ENCODE peak calls at places on chromosome 2, in four cellular contexts. Z, F, G and I are unnamed samples.

GRCh38 chr2:157052685-157053224 is 204.8 kb upstream of the GALNT5 start:
- DNase-seq in Z (no peak), F (no peak), G (no peak), I (peak; percentile 79)

GRCh38 chr2:134258684-134259408 is 5.0 kb downstream of the MGAT5 start:
- DNase-seq in Z (no peak), F (peak; percentile 48), G (no peak), I (no peak)

GRCh38 chr2:147511491-147511948 is 333.3 kb upstream of the ACVR2A start:
- DNase-seq in Z (peak; percentile 29), F (peak; percentile 42), G (no peak), I (no peak)

GRCh38 chr2:148519013-148519412 is 125.5 kb upstream of the EPC2 start:
- DNase-seq in Z (no peak), F (no peak), G (no peak), I (no peak)

GRCh38 chr2:41806286-41806685 is 241.5 kb upstream of the PKDCC start:
- DNase-seq in Z (no peak), F (no peak), G (no peak), I (no peak)

GRCh38 chr2:120221616-120222015 is 1.6 kb downstream of the TMEM185B start:
- DNase-seq in Z (no peak), F (no peak), G (no peak), I (no peak)

GRCh38 chr2:231410293-231411004 is 14.9 kb downstream of the B3GNT7 start:
- DNase-seq in Z (no peak), F (no peak), G (no peak), I (no peak)

GRCh38 chr2:36507408-36507812 is 90.6 kb downstream of the FEZ2 start:
- DNase-seq in Z (no peak), F (peak; percentile 58), G (no peak), I (peak; percentile 73)

GRCh38 chr2:191559569-191559968 is 118.4 kb upstream of the NABP1 start:
- DNase-seq in Z (no peak), F (no peak), G (no peak), I (no peak)

GRCh38 chr2:229314117-229314516 is 43.0 kb upstream of the PID1 start:
- DNase-seq in Z (no peak), F (no peak), G (no peak), I (no peak)

GRCh38 chr2:146992057-146992456 is 852.8 kb upstream of the ACVR2A start:
- DNase-seq in Z (no peak), F (no peak), G (no peak), I (peak; percentile 41)

GRCh38 chr2:46175409-46175808 is 121.8 kb upstream of the EPAS1 start:
- DNase-seq in Z (no peak), F (no peak), G (no peak), I (peak; percentile 48)

GRCh38 chr2:152243723-152244122 is 68.2 kb upstream of the STAM2 start:
- DNase-seq in Z (no peak), F (no peak), G (no peak), I (peak; percentile 3)

GRCh38 chr2:4914551-4914950 is 777.6 kb upstream of the SOX11 start:
- DNase-seq in Z (peak; percentile 30), F (no peak), G (no peak), I (peak; percentile 67)

GRCh38 chr2:128362889-128363228 is 44.2 kb upstream of the HS6ST1 start:
- DNase-seq in Z (peak; percentile 22), F (no peak), G (no peak), I (peak; percentile 68)

GRCh38 chr2:105641389-105641811 is 103.3 kb upstream of the NCK2 start:
- DNase-seq in Z (no peak), F (no peak), G (peak; percentile 87), I (no peak)

GRCh38 chr2:217325251-217325650 is 465.4 kb upstream of the TNP1 start:
- DNase-seq in Z (no peak), F (no peak), G (no peak), I (no peak)

GRCh38 chr2:57936216-57936615 is 110.4 kb upstream of the VRK2 start:
- DNase-seq in Z (no peak), F (no peak), G (no peak), I (no peak)

GRCh38 chr2:170371231-170371630 is 193.3 kb downstream of the MYO3B start:
- DNase-seq in Z (no peak), F (no peak), G (no peak), I (no peak)

GRCh38 chr2:79750321-79750720 is 237.5 kb downstream of the CTNNA2 start:
- DNase-seq in Z (no peak), F (no peak), G (no peak), I (no peak)

DNA sequence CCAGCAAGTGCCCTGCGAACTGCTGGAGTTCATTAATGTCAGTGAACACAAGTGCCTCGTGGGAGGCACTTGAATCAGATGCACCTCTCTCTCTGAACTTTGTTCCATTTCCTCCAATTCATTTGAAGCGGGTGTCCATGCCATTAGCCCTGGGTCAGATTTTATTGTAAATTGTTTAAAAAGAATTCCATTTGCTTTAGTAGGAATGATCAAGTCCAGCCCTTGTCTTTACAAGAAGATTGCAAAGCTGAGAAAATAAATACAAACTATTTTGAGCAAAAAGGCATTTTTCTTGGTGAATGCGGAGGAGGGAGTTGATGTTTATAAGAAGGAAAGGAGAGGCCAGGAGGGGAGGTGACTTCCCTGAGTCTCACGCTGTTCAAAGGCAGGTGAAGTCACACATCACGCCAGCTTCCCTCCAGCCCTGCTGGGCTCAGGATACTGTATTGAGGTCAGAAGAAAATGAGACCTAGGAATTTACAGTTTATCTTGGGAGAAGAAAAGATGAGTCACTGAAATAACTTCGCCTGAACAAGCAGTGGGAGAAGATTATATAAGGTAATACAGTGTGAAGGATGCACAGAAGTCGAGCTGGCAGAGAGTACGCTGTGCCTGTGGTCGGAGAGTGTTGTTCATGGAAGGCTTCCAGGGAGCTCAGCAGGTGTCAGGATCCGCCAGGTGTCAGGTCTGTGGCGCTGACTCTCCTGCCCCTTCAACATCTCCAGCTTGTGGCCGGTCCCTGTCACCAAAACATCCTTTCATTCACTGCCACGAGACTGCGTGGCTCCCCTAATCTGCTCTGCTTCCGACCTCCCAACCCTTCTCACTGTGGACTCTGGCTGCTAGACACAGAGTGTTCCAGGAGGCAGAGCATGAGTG is 36.5 kb downstream of the EFR3B start:
- DNase-seq in Z (no peak), F (peak; percentile 35), G (no peak), I (peak; percentile 89)
- H3K4me3 ChIP-seq in Z (no peak overlapping the region), F (no peak overlapping the region), G (peak overlapping the region; percentile 20), I (no peak overlapping the region)

DNA sequence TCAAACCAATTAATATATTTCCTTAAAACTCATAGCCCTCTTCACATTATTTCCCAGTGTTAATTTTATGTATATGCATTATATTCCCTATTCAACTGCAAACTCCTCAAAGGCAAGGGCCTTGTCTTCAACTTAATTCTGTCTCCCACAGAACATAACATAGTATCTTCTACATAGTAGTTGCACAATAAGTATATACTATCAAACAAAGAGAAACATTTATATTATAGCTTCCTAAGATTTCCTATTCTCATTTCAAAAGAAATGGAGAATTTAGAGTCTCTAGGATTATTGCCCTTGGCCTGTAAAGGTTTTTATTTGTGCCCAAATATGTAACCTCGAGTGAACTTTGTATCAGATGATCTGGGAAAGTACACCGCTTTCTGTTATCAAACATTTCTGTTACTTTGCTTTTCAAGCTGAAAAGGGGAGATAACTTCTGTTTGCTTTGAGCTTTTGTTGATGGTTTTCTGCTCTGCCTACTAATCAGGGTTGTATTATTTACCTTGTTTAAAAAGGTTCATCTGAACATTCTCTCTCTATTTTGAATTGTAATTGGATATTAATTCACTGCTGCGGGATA is 79.2 kb downstream of the XRCC5 start:
- DNase-seq in Z (no peak), F (no peak), G (no peak), I (no peak)
- H3K4me3 ChIP-seq in Z (no peak overlapping the region), F (no peak overlapping the region), G (no peak overlapping the region), I (no peak overlapping the region)

DNA sequence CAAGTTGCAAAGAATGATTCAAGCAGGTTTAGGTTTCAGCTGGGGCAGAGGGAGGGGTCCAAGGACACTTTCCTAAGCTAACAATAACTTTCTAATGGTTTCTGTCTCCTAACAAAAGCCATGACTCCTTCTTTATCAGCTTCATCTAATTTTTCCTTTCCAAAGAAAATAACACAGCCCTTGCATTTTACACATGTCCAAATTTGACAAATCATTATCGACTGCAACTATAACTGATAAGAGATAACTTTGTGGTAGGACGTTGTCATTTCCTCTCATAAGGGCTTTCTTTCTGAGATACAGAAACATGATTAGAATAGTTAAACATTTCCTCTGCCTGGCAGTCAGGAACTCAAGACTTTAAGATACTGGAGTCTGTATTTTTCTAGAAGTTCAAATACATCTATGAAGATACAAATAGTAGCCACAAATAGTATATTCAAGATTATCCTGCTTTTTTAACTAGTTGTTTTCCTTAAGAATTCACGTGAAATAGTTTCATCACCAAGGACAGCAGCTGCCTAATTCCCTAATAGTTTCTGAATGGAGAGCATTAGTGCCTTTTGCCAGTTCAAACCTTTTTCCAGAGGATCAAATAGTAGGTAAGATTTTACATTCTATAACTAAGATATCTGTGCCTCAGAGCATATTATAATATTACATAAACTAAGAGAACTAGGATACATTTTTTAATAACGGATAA is 263.2 kb downstream of the EXOC6B start:
- DNase-seq in Z (no peak), F (no peak), G (no peak), I (peak; percentile 42)
- H3K4me3 ChIP-seq in Z (no peak overlapping the region), F (no peak overlapping the region), G (no peak overlapping the region), I (no peak overlapping the region)

DNA sequence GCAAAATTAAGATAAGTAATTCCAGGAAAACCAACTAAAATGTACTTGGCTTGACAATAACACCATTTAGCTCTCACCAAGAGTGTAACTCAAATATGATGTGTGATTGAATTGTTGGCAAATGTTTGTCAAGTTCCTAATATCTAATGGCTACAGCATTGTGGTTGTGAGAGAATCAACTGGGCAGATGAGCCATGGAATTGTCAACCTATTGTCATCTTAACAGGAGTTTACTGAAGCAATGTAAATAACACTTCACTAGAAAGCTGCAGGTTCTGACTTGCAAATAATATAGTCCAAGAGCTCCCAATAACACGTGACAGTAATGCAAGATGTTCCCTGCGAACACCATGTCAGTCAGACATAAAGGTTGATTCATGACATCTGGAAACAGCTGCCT is 495.2 kb upstream of the MEIS1 start:
- DNase-seq in Z (no peak), F (no peak), G (no peak), I (no peak)
- H3K4me3 ChIP-seq in Z (no peak overlapping the region), F (no peak overlapping the region), G (no peak overlapping the region), I (no peak overlapping the region)

GRCh38 chr2:54053830-54054229 is 61.6 kb upstream of the ACYP2 start:
- DNase-seq in Z (no peak), F (no peak), G (no peak), I (no peak)
- H3K4me3 ChIP-seq in Z (no peak overlapping the region), F (no peak overlapping the region), G (no peak overlapping the region), I (no peak overlapping the region)

GRCh38 chr2:37561615-37562569 is 109.5 kb downstream of the CDC42EP3 start:
- DNase-seq in Z (no peak), F (no peak), G (peak; percentile 12), I (peak; percentile 89)
- H3K4me3 ChIP-seq in Z (no peak overlapping the region), F (no peak overlapping the region), G (no peak overlapping the region), I (no peak overlapping the region)

GRCh38 chr2:219501441-219501840 is 2.8 kb downstream of the GMPPA start:
- DNase-seq in Z (no peak), F (no peak), G (no peak), I (no peak)

GRCh38 chr2:219499555-219499954 is 864 bp downstream of the GMPPA start:
- DNase-seq in Z (no peak), F (no peak), G (no peak), I (no peak)

GRCh38 chr2:219499058-219499307 is 292 bp downstream of the GMPPA start:
- DNase-seq in Z (no peak), F (no peak), G (no peak), I (no peak)

GRCh38 chr2:219498280-219499057 is at the start of gene GMPPA:
- DNase-seq in Z (peak; percentile 98), F (peak; percentile 97), G (peak; percentile 99), I (peak; percentile 99)

GRCh38 chr2:219500135-219500534 is 1.4 kb downstream of the GMPPA start:
- DNase-seq in Z (no peak), F (no peak), G (no peak), I (no peak)
- H3K4me3 ChIP-seq in Z (no peak overlapping the region), F (no peak overlapping the region), G (no peak overlapping the region), I (no peak overlapping the region)

GRCh38 chr2:197179744-197180498 is 130.7 kb downstream of the ANKRD44 start:
- DNase-seq in Z (no peak), F (peak; percentile 51), G (peak; percentile 91), I (peak; percentile 92)
- H3K4me3 ChIP-seq in Z (no peak overlapping the region), F (no peak overlapping the region), G (no peak overlapping the region), I (no peak overlapping the region)